ENCODE peak calls at places on chromosomes 16 and 17, in nine cellular contexts. One of them, this sample, is unnamed.

GRCh38 chr17:64420143-64420670 is 28.7 kb upstream of the MILR1 start:
- DNase-seq in activated naive CD8-positive, alpha-beta T cell treated with anti-CD3 and anti-CD28 coated beads, Interleukin-2, amount 50 U/mL, for 24 hours: no peak
- DNase-seq in stimulated activated CD4-positive, alpha-beta T cell treated with anti-CD3 and anti-CD28 coated beads, Interleukin-4, amount 100 ng/mL, for 48 hours: no peak
- DNase-seq in Calu3: peak
- DNase-seq in T-helper 2 cell treated with Interferon-gamma antibody and Interleukin-4, amounts not matched to agents 5 μg/mL and 100 μg/mL, for 36 hours: peak
- DNase-seq in effector memory CD4-positive, alpha-beta T cell: no peak
- DNase-seq in AG08395: peak
- DNase-seq in tibial artery: no peak
- DNase-seq in EH: peak
- DNase-seq in this sample: no peak

GRCh38 chr17:14396542-14396941 is 95.7 kb downstream of the HS3ST3B1 start:
- DNase-seq in activated naive CD8-positive, alpha-beta T cell treated with anti-CD3 and anti-CD28 coated beads, Interleukin-2, amount 50 U/mL, for 24 hours: no peak
- DNase-seq in stimulated activated CD4-positive, alpha-beta T cell treated with anti-CD3 and anti-CD28 coated beads, Interleukin-4, amount 100 ng/mL, for 48 hours: no peak
- DNase-seq in Calu3: no peak
- DNase-seq in T-helper 2 cell treated with Interferon-gamma antibody and Interleukin-4, amounts not matched to agents 5 μg/mL and 100 μg/mL, for 36 hours: no peak
- DNase-seq in effector memory CD4-positive, alpha-beta T cell: no peak
- DNase-seq in AG08395: peak
- DNase-seq in tibial artery: no peak
- DNase-seq in EH: peak
- DNase-seq in this sample: no peak

GRCh38 chr17:80856863-80857488 is 134.7 kb upstream of the CHMP6 start:
- DNase-seq in activated naive CD8-positive, alpha-beta T cell treated with anti-CD3 and anti-CD28 coated beads, Interleukin-2, amount 50 U/mL, for 24 hours: no peak
- DNase-seq in stimulated activated CD4-positive, alpha-beta T cell treated with anti-CD3 and anti-CD28 coated beads, Interleukin-4, amount 100 ng/mL, for 48 hours: no peak
- DNase-seq in Calu3: no peak
- DNase-seq in T-helper 2 cell treated with Interferon-gamma antibody and Interleukin-4, amounts not matched to agents 5 μg/mL and 100 μg/mL, for 36 hours: peak
- DNase-seq in effector memory CD4-positive, alpha-beta T cell: no peak
- DNase-seq in AG08395: no peak
- DNase-seq in tibial artery: no peak
- DNase-seq in EH: no peak
- DNase-seq in this sample: no peak

GRCh38 chr16:85520853-85521736 is 92.0 kb upstream of the GSE1 start:
- DNase-seq in activated naive CD8-positive, alpha-beta T cell treated with anti-CD3 and anti-CD28 coated beads, Interleukin-2, amount 50 U/mL, for 24 hours: no peak
- DNase-seq in stimulated activated CD4-positive, alpha-beta T cell treated with anti-CD3 and anti-CD28 coated beads, Interleukin-4, amount 100 ng/mL, for 48 hours: no peak
- DNase-seq in Calu3: peak
- DNase-seq in T-helper 2 cell treated with Interferon-gamma antibody and Interleukin-4, amounts not matched to agents 5 μg/mL and 100 μg/mL, for 36 hours: no peak
- DNase-seq in effector memory CD4-positive, alpha-beta T cell: no peak
- DNase-seq in AG08395: no peak
- DNase-seq in tibial artery: no peak
- DNase-seq in EH: no peak
- DNase-seq in this sample: no peak

GRCh38 chr16:85570735-85571562 is 42.2 kb upstream of the GSE1 start:
- DNase-seq in activated naive CD8-positive, alpha-beta T cell treated with anti-CD3 and anti-CD28 coated beads, Interleukin-2, amount 50 U/mL, for 24 hours: peak
- DNase-seq in stimulated activated CD4-positive, alpha-beta T cell treated with anti-CD3 and anti-CD28 coated beads, Interleukin-4, amount 100 ng/mL, for 48 hours: no peak
- DNase-seq in Calu3: no peak
- DNase-seq in T-helper 2 cell treated with Interferon-gamma antibody and Interleukin-4, amounts not matched to agents 5 μg/mL and 100 μg/mL, for 36 hours: no peak
- DNase-seq in effector memory CD4-positive, alpha-beta T cell: no peak
- DNase-seq in AG08395: no peak
- DNase-seq in tibial artery: peak
- DNase-seq in EH: no peak
- DNase-seq in this sample: no peak

GRCh38 chr16:69109486-69110270 is 4.2 kb downstream of the HAS3 start:
- DNase-seq in activated naive CD8-positive, alpha-beta T cell treated with anti-CD3 and anti-CD28 coated beads, Interleukin-2, amount 50 U/mL, for 24 hours: no peak
- DNase-seq in stimulated activated CD4-positive, alpha-beta T cell treated with anti-CD3 and anti-CD28 coated beads, Interleukin-4, amount 100 ng/mL, for 48 hours: no peak
- DNase-seq in Calu3: no peak
- DNase-seq in T-helper 2 cell treated with Interferon-gamma antibody and Interleukin-4, amounts not matched to agents 5 μg/mL and 100 μg/mL, for 36 hours: no peak
- DNase-seq in effector memory CD4-positive, alpha-beta T cell: no peak
- DNase-seq in AG08395: no peak
- DNase-seq in tibial artery: peak
- DNase-seq in EH: no peak
- DNase-seq in this sample: no peak

GRCh38 chr17:75764711-75765421 is at the start of gene GALK1:
- DNase-seq in activated naive CD8-positive, alpha-beta T cell treated with anti-CD3 and anti-CD28 coated beads, Interleukin-2, amount 50 U/mL, for 24 hours: peak
- DNase-seq in stimulated activated CD4-positive, alpha-beta T cell treated with anti-CD3 and anti-CD28 coated beads, Interleukin-4, amount 100 ng/mL, for 48 hours: peak
- DNase-seq in Calu3: peak
- DNase-seq in T-helper 2 cell treated with Interferon-gamma antibody and Interleukin-4, amounts not matched to agents 5 μg/mL and 100 μg/mL, for 36 hours: peak
- DNase-seq in effector memory CD4-positive, alpha-beta T cell: peak
- DNase-seq in AG08395: peak
- DNase-seq in tibial artery: peak
- DNase-seq in EH: peak
- DNase-seq in this sample: peak

GRCh38 chr16:71303938-71304337 is 14.7 kb upstream of the CMTR2 start:
- DNase-seq in activated naive CD8-positive, alpha-beta T cell treated with anti-CD3 and anti-CD28 coated beads, Interleukin-2, amount 50 U/mL, for 24 hours: no peak
- DNase-seq in stimulated activated CD4-positive, alpha-beta T cell treated with anti-CD3 and anti-CD28 coated beads, Interleukin-4, amount 100 ng/mL, for 48 hours: no peak
- DNase-seq in Calu3: no peak
- DNase-seq in T-helper 2 cell treated with Interferon-gamma antibody and Interleukin-4, amounts not matched to agents 5 μg/mL and 100 μg/mL, for 36 hours: no peak
- DNase-seq in effector memory CD4-positive, alpha-beta T cell: no peak
- DNase-seq in AG08395: no peak
- DNase-seq in tibial artery: no peak
- DNase-seq in EH: no peak
- DNase-seq in this sample: no peak

GRCh38 chr16:2614761-2615191 is 67.5 kb upstream of the KCTD5 start:
- DNase-seq in activated naive CD8-positive, alpha-beta T cell treated with anti-CD3 and anti-CD28 coated beads, Interleukin-2, amount 50 U/mL, for 24 hours: no peak
- DNase-seq in stimulated activated CD4-positive, alpha-beta T cell treated with anti-CD3 and anti-CD28 coated beads, Interleukin-4, amount 100 ng/mL, for 48 hours: no peak
- DNase-seq in Calu3: no peak
- DNase-seq in T-helper 2 cell treated with Interferon-gamma antibody and Interleukin-4, amounts not matched to agents 5 μg/mL and 100 μg/mL, for 36 hours: no peak
- DNase-seq in effector memory CD4-positive, alpha-beta T cell: no peak
- DNase-seq in AG08395: no peak
- DNase-seq in tibial artery: peak
- DNase-seq in EH: no peak
- DNase-seq in this sample: no peak

GRCh38 chr17:37884516-37884915 is 39.7 kb upstream of the TBC1D3K start:
- DNase-seq in activated naive CD8-positive, alpha-beta T cell treated with anti-CD3 and anti-CD28 coated beads, Interleukin-2, amount 50 U/mL, for 24 hours: no peak
- DNase-seq in stimulated activated CD4-positive, alpha-beta T cell treated with anti-CD3 and anti-CD28 coated beads, Interleukin-4, amount 100 ng/mL, for 48 hours: no peak
- DNase-seq in Calu3: no peak
- DNase-seq in T-helper 2 cell treated with Interferon-gamma antibody and Interleukin-4, amounts not matched to agents 5 μg/mL and 100 μg/mL, for 36 hours: no peak
- DNase-seq in effector memory CD4-positive, alpha-beta T cell: no peak
- DNase-seq in AG08395: no peak
- DNase-seq in tibial artery: no peak
- DNase-seq in EH: no peak
- DNase-seq in this sample: no peak

GRCh38 chr17:1089915-1090314 is 89.9 kb downstream of the ABR start:
- DNase-seq in activated naive CD8-positive, alpha-beta T cell treated with anti-CD3 and anti-CD28 coated beads, Interleukin-2, amount 50 U/mL, for 24 hours: no peak
- DNase-seq in stimulated activated CD4-positive, alpha-beta T cell treated with anti-CD3 and anti-CD28 coated beads, Interleukin-4, amount 100 ng/mL, for 48 hours: no peak
- DNase-seq in Calu3: no peak
- DNase-seq in T-helper 2 cell treated with Interferon-gamma antibody and Interleukin-4, amounts not matched to agents 5 μg/mL and 100 μg/mL, for 36 hours: no peak
- DNase-seq in effector memory CD4-positive, alpha-beta T cell: no peak
- DNase-seq in AG08395: no peak
- DNase-seq in tibial artery: peak
- DNase-seq in EH: no peak
- DNase-seq in this sample: no peak

GRCh38 chr17:9284884-9285283 is 263.6 kb downstream of the NTN1 start:
- DNase-seq in activated naive CD8-positive, alpha-beta T cell treated with anti-CD3 and anti-CD28 coated beads, Interleukin-2, amount 50 U/mL, for 24 hours: no peak
- DNase-seq in stimulated activated CD4-positive, alpha-beta T cell treated with anti-CD3 and anti-CD28 coated beads, Interleukin-4, amount 100 ng/mL, for 48 hours: no peak
- DNase-seq in Calu3: no peak
- DNase-seq in T-helper 2 cell treated with Interferon-gamma antibody and Interleukin-4, amounts not matched to agents 5 μg/mL and 100 μg/mL, for 36 hours: no peak
- DNase-seq in effector memory CD4-positive, alpha-beta T cell: no peak
- DNase-seq in AG08395: peak
- DNase-seq in tibial artery: no peak
- DNase-seq in EH: peak
- DNase-seq in this sample: no peak

GRCh38 chr16:23679274-23679985 is 741 bp downstream of the PLK1 start:
- DNase-seq in activated naive CD8-positive, alpha-beta T cell treated with anti-CD3 and anti-CD28 coated beads, Interleukin-2, amount 50 U/mL, for 24 hours: peak
- DNase-seq in stimulated activated CD4-positive, alpha-beta T cell treated with anti-CD3 and anti-CD28 coated beads, Interleukin-4, amount 100 ng/mL, for 48 hours: peak
- DNase-seq in Calu3: peak
- DNase-seq in T-helper 2 cell treated with Interferon-gamma antibody and Interleukin-4, amounts not matched to agents 5 μg/mL and 100 μg/mL, for 36 hours: peak
- DNase-seq in effector memory CD4-positive, alpha-beta T cell: no peak
- DNase-seq in AG08395: peak
- DNase-seq in tibial artery: no peak
- DNase-seq in EH: peak
- DNase-seq in this sample: no peak

GRCh38 chr16:51237207-51237606 is 86.1 kb upstream of the SALL1 start:
- DNase-seq in activated naive CD8-positive, alpha-beta T cell treated with anti-CD3 and anti-CD28 coated beads, Interleukin-2, amount 50 U/mL, for 24 hours: no peak
- DNase-seq in stimulated activated CD4-positive, alpha-beta T cell treated with anti-CD3 and anti-CD28 coated beads, Interleukin-4, amount 100 ng/mL, for 48 hours: no peak
- DNase-seq in Calu3: no peak
- DNase-seq in T-helper 2 cell treated with Interferon-gamma antibody and Interleukin-4, amounts not matched to agents 5 μg/mL and 100 μg/mL, for 36 hours: no peak
- DNase-seq in effector memory CD4-positive, alpha-beta T cell: no peak
- DNase-seq in AG08395: no peak
- DNase-seq in tibial artery: no peak
- DNase-seq in EH: no peak
- DNase-seq in this sample: no peak

GRCh38 chr17:1043601-1044251 is 46.8 kb downstream of the TIMM22 start:
- DNase-seq in activated naive CD8-positive, alpha-beta T cell treated with anti-CD3 and anti-CD28 coated beads, Interleukin-2, amount 50 U/mL, for 24 hours: no peak
- DNase-seq in stimulated activated CD4-positive, alpha-beta T cell treated with anti-CD3 and anti-CD28 coated beads, Interleukin-4, amount 100 ng/mL, for 48 hours: no peak
- DNase-seq in Calu3: no peak
- DNase-seq in T-helper 2 cell treated with Interferon-gamma antibody and Interleukin-4, amounts not matched to agents 5 μg/mL and 100 μg/mL, for 36 hours: no peak
- DNase-seq in effector memory CD4-positive, alpha-beta T cell: no peak
- DNase-seq in AG08395: no peak
- DNase-seq in tibial artery: peak
- DNase-seq in EH: no peak
- DNase-seq in this sample: no peak

GRCh38 chr16:61128545-61129323 is 907.5 kb downstream of the CDH8 start:
- DNase-seq in activated naive CD8-positive, alpha-beta T cell treated with anti-CD3 and anti-CD28 coated beads, Interleukin-2, amount 50 U/mL, for 24 hours: no peak
- DNase-seq in stimulated activated CD4-positive, alpha-beta T cell treated with anti-CD3 and anti-CD28 coated beads, Interleukin-4, amount 100 ng/mL, for 48 hours: no peak
- DNase-seq in Calu3: no peak
- DNase-seq in T-helper 2 cell treated with Interferon-gamma antibody and Interleukin-4, amounts not matched to agents 5 μg/mL and 100 μg/mL, for 36 hours: no peak
- DNase-seq in effector memory CD4-positive, alpha-beta T cell: no peak
- DNase-seq in AG08395: no peak
- DNase-seq in tibial artery: no peak
- DNase-seq in EH: no peak
- DNase-seq in this sample: no peak